ENCODE peak calls at places on chromosome 14, in four cellular contexts. M is activated CD4-positive, alpha-beta T cell treated with anti-CD3 and anti-CD28 coated beads, Interleukin-2, amount 50 U/mL, for 48 hours; D is cardiac fibroblast; N is stimulated activated CD4-positive, alpha-beta T cell treated with anti-CD3 and anti-CD28 coated beads, Interleukin-1b, Interleukin-23, amount 100 ng/mL, for 24 hours. V is an unnamed sample.

GRCh38 chr14:61475316-61475715 is 153.9 kb downstream of the PRKCH start:
- DNase-seq in M (no peak), D (peak), N (no peak), V (no peak)

GRCh38 chr14:99174920-99175319 is 97.1 kb downstream of the BCL11B start:
- DNase-seq in M (no peak), D (no peak), N (no peak), V (no peak)

GRCh38 chr14:96901227-96901626 is 104.0 kb downstream of the VRK1 start:
- DNase-seq in M (no peak), D (no peak), N (no peak), V (no peak)

GRCh38 chr14:100056964-100057817 is 8.0 kb upstream of the EVL start:
- DNase-seq in M (no peak), D (peak), N (no peak), V (no peak)

GRCh38 chr14:21210023-21210422 is 54.2 kb upstream of the OR5AU1 start:
- DNase-seq in M (no peak), D (no peak), N (no peak), V (no peak)

GRCh38 chr14:100617715-100618693 is 30.8 kb upstream of the BEGAIN start:
- DNase-seq in M (no peak), D (peak), N (no peak), V (no peak)

GRCh38 chr14:59321184-59321952 is 132.9 kb downstream of the DAAM1 start:
- DNase-seq in M (no peak), D (peak), N (no peak), V (no peak)

GRCh38 chr14:31937730-31938346 is 139.3 kb upstream of the ARHGAP5 start:
- DNase-seq in M (peak), D (peak), N (peak), V (peak)

GRCh38 chr14:36518586-36519430 is 1.2 kb downstream of the NKX2-1 start:
- DNase-seq in M (no peak), D (no peak), N (no peak), V (no peak)

GRCh38 chr14:69684461-69685183 is 73.2 kb downstream of the SUSD6 start:
- DNase-seq in M (no peak), D (no peak), N (no peak), V (no peak)

GRCh38 chr14:90758959-90759358 is 57.3 kb downstream of the TTC7B start:
- DNase-seq in M (peak), D (peak), N (no peak), V (no peak)

GRCh38 chr14:92654206-92654901 is 94.1 kb downstream of the LGMN start:
- DNase-seq in M (no peak), D (no peak), N (no peak), V (no peak)

GRCh38 chr14:89833120-89833521 is 121.4 kb downstream of the EFCAB11 start:
- DNase-seq in M (no peak), D (peak), N (no peak), V (no peak)

GRCh38 chr14:103057372-103058208 is at the start of gene CDC42BPB:
- DNase-seq in M (peak), D (peak), N (no peak), V (peak)

GRCh38 chr14:43687866-43688265 is 819.2 kb downstream of the FSCB start:
- DNase-seq in M (no peak), D (peak), N (no peak), V (no peak)

GRCh38 chr14:64729386-64730060 is 25.3 kb downstream of the PLEKHG3 start:
- DNase-seq in M (no peak), D (no peak), N (no peak), V (no peak)

GRCh38 chr14:72516936-72517408 is 376.9 kb downstream of the DPF3 start:
- DNase-seq in M (peak), D (peak), N (peak), V (peak)

GRCh38 chr14:92557544-92557912 is 43.9 kb downstream of the RIN3 start:
- DNase-seq in M (no peak), D (no peak), N (no peak), V (no peak)

GRCh38 chr14:23562822-23563472 is 4.6 kb downstream of the AP1G2 start:
- DNase-seq in M (peak), D (peak), N (no peak), V (peak)